ENCODE peak calls at places on chromosomes 13 and 19, in four cellular contexts. One of them, this sample, is unnamed.
A peak's percentile ranks its signal among the peaks of the same experiment; 100 is the strongest.

GRCh38 chr13:100497394-100497793 is 91.2 kb downstream of the GGACT start:
- DNase-seq in K562: no peak
- DNase-seq in Panc1: no peak
- DNase-seq in GM12878: no peak
- DNase-seq in this sample: no peak

GRCh38 chr19:58380037-58380735 is 644 bp downstream of the ZNF837 start:
- DNase-seq in K562: no peak
- DNase-seq in Panc1: no peak
- DNase-seq in GM12878: no peak
- DNase-seq in this sample: no peak

GRCh38 chr13:42847891-42848663 is 66.7 kb downstream of the FAM216B start:
- DNase-seq in GM12878: no peak
- DNase-seq in Panc1: no peak
- DNase-seq in K562: no peak
- DNase-seq in this sample: no peak

GRCh38 chr19:3513198-3514140 is 7.4 kb downstream of the FZR1 start:
- DNase-seq in GM12878: no peak
- DNase-seq in Panc1: no peak
- DNase-seq in K562: no peak
- DNase-seq in this sample: no peak

GRCh38 chr19:58361900-58362271 is 665 bp downstream of the ZNF497 start:
- DNase-seq in K562: peak; percentile 69
- DNase-seq in GM12878: no peak
- DNase-seq in Panc1: peak; percentile 35
- DNase-seq in this sample: peak; percentile 83

GRCh38 chr13:50915562-50915961 is 6.0 kb downstream of the RNASEH2B start:
- DNase-seq in GM12878: no peak
- DNase-seq in Panc1: no peak
- DNase-seq in K562: peak; percentile 8
- DNase-seq in this sample: no peak

GRCh38 chr13:93233997-93234416 is 7.4 kb downstream of the GPC6 start:
- DNase-seq in Panc1: no peak
- DNase-seq in GM12878: no peak
- DNase-seq in K562: no peak
- DNase-seq in this sample: no peak

GRCh38 chr13:28872427-28873176 is 52.5 kb downstream of the MTUS2 start:
- DNase-seq in GM12878: no peak
- DNase-seq in K562: no peak
- DNase-seq in Panc1: no peak
- DNase-seq in this sample: no peak

DNA sequence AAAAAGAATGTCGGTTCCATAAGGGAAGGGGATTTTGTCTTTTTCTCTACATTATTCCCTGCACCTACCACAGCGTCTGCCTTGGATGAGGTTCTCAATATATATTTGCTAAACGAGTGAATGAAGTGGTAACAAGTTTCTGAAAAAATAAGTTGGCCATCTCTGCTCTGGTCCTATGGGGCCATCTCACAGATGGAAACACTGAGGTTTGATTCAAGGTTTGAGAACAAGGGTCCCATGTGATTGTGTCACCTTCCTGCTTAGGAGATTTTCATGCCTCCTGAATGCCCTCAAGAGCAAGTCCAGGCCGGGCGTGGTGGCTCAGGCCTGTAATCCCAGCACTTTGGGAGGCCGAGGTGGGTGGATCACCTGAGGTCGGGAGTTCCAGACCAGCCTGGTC is 3.2 kb downstream of the MYPOP start:
- DNase-seq in GM12878: no peak
- DNase-seq in Panc1: no peak
- DNase-seq in K562: no peak
- DNase-seq in this sample: no peak
- TF ChIP-seq SIN3A in GM12878: no peak
- TF ChIP-seq SIN3A in Panc1: no peak
- TF ChIP-seq SIN3A in K562: no peak
- TF ChIP-seq SIN3A in this sample: no peak

DNA sequence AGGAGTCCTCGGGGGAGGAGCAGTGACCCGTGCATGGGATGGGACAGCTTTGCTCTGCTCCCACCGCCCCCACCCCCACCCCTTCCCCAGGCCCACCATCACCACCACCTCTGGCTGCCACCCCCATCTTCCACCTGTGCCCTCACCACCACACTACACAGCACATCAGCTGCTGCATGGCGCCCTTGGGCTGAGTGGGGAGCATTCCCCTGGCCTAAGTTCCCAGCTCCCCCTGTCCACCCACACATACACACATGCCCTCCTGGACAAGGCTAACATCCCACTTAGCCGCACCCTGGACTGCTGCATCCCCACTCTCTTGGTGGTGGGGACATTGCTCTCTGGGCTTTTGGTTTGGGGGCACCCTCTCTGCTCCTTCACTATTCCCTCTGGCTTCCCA is 46.2 kb upstream of the SGCG start:
- DNase-seq in K562: no peak
- DNase-seq in Panc1: no peak
- DNase-seq in GM12878: no peak
- DNase-seq in this sample: no peak
- TF ChIP-seq SIN3A in K562: no peak
- TF ChIP-seq SIN3A in Panc1: no peak
- TF ChIP-seq SIN3A in GM12878: no peak
- TF ChIP-seq SIN3A in this sample: no peak

DNA sequence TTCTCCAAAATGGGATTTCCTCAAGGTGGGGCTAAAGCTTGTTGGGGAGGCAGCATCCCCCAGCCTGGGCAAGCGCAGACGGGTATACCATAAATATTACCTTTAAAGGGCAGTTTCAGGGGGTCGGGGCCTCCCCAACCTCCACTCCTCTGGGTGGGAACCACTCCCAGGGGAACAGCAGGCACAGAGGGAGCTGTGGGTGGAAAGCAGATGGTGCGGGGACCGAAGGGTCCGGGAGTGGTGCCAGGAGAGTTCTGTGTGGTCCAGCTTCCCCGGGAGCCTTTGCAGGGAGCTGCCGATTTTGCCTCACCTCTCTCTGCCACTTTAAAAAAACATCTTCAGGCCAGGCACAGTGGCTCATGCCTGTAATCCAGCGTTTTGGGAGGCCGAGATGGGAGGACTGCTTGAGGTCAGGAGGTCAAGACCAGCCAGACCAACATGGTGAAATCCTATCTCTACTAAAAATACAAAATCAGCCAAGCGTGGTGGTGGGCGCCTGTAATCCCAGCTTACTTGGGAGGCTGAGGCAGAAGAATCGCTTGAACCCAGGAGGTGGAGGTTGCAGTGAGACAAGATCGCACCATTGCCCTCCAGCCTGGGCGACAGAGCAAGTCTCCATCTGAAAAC is 5.5 kb downstream of the MAST3 start:
- DNase-seq in Panc1: no peak
- DNase-seq in GM12878: no peak
- DNase-seq in K562: no peak
- DNase-seq in this sample: no peak
- TF ChIP-seq SIN3A in Panc1: no peak
- TF ChIP-seq SIN3A in GM12878: no peak
- TF ChIP-seq SIN3A in K562: no peak
- TF ChIP-seq SIN3A in this sample: no peak

DNA sequence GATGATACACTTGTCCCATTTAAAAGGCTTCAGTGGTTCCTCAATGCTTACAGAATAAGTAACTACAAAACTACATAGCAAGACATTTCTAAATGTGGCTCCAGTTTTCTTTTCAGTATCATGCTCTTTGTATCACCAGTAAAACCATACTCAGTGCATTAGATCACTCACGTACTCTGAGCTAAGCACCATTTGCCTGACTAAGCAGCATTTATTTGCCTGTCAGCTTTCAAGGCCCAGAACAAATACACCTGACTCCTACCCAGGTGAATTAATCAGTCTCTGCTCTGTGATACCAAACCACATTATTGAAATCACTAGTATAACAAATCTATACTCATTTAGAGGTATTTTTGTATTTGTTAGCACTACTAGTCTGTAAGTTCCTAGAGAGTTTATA is 47.4 kb upstream of the PCDH20 start:
- DNase-seq in K562: no peak
- DNase-seq in Panc1: no peak
- DNase-seq in GM12878: no peak
- DNase-seq in this sample: no peak
- TF ChIP-seq SIN3A in K562: no peak
- TF ChIP-seq SIN3A in Panc1: no peak
- TF ChIP-seq SIN3A in GM12878: no peak
- TF ChIP-seq SIN3A in this sample: no peak

GRCh38 chr13:31733066-31733465 is 6.3 kb upstream of the RXFP2 start:
- DNase-seq in Panc1: no peak
- DNase-seq in GM12878: no peak
- DNase-seq in K562: no peak
- DNase-seq in this sample: peak; percentile 44

GRCh38 chr13:31733709-31734108 is 5.6 kb upstream of the RXFP2 start:
- DNase-seq in K562: no peak
- DNase-seq in Panc1: no peak
- DNase-seq in GM12878: no peak
- DNase-seq in this sample: no peak

DNA sequence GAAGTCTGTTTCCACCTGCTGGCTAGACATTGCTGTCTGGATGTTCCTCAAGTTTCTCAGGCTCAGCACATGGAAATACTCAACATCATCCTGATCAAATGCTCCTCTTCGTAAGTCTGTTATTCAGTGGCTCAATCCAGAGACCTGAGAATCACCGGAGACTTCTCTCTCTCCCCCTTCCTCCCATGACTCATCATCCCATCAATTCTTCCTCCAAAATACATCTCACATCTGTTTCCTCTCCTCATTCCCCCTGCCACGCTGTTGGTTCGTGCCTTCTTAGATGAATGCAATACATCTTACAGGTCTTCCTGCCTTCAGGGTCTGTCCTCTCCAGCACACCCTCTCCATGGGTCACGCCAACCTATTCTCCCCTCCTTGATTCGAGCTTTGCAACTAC is 7.4 kb upstream of the RXFP2 start:
- DNase-seq in GM12878: no peak
- DNase-seq in K562: no peak
- DNase-seq in Panc1: no peak
- DNase-seq in this sample: no peak
- TF ChIP-seq SIN3A in GM12878: no peak
- TF ChIP-seq SIN3A in K562: no peak
- TF ChIP-seq SIN3A in Panc1: no peak
- TF ChIP-seq SIN3A in this sample: no peak

GRCh38 chr13:109735567-109735966 is 50.8 kb downstream of the IRS2 start:
- DNase-seq in GM12878: no peak
- DNase-seq in K562: no peak
- DNase-seq in Panc1: no peak
- DNase-seq in this sample: no peak
- TF ChIP-seq SIN3A in GM12878: no peak
- TF ChIP-seq SIN3A in K562: no peak
- TF ChIP-seq SIN3A in Panc1: no peak
- TF ChIP-seq SIN3A in this sample: no peak

DNA sequence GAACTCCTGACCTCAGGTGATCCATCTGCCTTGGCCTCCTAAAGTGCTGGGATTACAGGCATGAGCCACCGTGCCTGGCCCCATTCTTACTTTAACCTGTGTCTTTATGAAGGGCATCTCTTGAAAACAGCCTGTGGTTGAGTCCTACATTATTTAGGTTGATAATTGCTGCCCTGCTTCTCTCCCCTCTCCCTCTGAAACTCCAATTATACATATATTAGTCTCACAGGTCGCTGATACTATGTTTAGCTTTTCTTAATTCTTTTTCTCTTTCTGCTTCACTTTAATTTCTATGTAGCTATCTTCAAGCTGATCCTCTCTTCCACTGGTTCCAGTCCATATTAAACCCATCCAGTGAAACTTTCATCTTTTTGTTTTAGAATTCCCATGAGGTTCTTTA is 75.1 kb downstream of the SLC6A16 start:
- DNase-seq in Panc1: no peak
- DNase-seq in GM12878: no peak
- DNase-seq in K562: no peak
- DNase-seq in this sample: no peak
- TF ChIP-seq SIN3A in Panc1: no peak
- TF ChIP-seq SIN3A in GM12878: no peak
- TF ChIP-seq SIN3A in K562: no peak
- TF ChIP-seq SIN3A in this sample: no peak

GRCh38 chr19:33402421-33403220 is 29.1 kb downstream of the CEBPG start:
- DNase-seq in Panc1: no peak
- DNase-seq in GM12878: no peak
- DNase-seq in K562: no peak
- DNase-seq in this sample: peak; percentile 58

GRCh38 chr19:33403973-33404304 is 30.4 kb downstream of the CEBPG start:
- DNase-seq in Panc1: no peak
- DNase-seq in GM12878: no peak
- DNase-seq in K562: no peak
- DNase-seq in this sample: no peak

GRCh38 chr19:33404916-33405315 is 31.4 kb downstream of the CEBPG start:
- DNase-seq in Panc1: no peak
- DNase-seq in K562: no peak
- DNase-seq in GM12878: no peak
- DNase-seq in this sample: no peak

GRCh38 chr19:33404506-33404905 is 31.0 kb downstream of the CEBPG start:
- DNase-seq in GM12878: no peak
- DNase-seq in K562: no peak
- DNase-seq in Panc1: no peak
- DNase-seq in this sample: no peak

DNA sequence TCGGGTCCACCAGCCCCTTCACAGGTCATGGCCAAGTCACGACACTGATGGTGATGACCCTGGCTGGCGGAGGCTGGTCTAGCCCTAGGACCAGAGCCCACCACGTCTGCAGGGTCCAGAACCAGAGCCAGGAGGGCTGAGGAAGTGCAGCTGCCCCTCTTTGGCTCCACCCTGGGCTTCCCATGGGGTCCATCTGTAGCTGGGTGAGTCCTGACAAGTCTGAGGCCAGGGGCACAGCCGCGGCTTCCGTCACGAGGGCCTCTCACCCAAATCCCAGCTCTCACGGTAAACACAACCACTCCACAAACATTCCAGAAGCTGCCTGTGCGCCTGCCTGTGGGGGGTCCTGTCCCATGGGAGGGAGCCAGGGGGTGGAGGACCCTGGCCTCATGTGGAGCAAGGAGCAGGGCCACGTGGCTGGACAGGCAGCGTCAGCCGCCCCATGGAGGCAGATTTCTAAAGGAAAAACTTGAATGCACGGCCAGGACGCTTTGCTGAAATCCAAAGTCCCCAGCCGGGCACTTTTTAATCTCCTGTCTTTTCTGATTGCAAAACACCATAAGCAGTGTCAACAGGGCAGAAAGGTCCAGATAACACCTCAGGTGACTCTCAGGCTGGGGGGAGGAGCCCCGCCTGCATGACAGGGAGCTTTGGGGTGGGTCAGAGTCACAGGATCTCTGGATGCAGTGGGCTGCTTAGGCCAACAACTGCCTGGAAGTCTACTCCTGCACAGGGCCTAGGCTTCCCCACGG is 29.9 kb downstream of the CEBPG start:
- DNase-seq in GM12878: no peak
- DNase-seq in K562: peak; percentile 38
- DNase-seq in Panc1: no peak
- DNase-seq in this sample: peak; percentile 29
- TF ChIP-seq SIN3A in GM12878: no peak
- TF ChIP-seq SIN3A in K562: no peak
- TF ChIP-seq SIN3A in Panc1: no peak
- TF ChIP-seq SIN3A in this sample: no peak

GRCh38 chr19:23046743-23047142 is 43.8 kb upstream of the ZNF728 start:
- DNase-seq in Panc1: no peak
- DNase-seq in GM12878: no peak
- DNase-seq in K562: no peak
- DNase-seq in this sample: no peak
- TF ChIP-seq SIN3A in Panc1: no peak
- TF ChIP-seq SIN3A in GM12878: no peak
- TF ChIP-seq SIN3A in K562: no peak
- TF ChIP-seq SIN3A in this sample: no peak